ENCODE peak calls at places on chromosome 13, in six cellular contexts. N is HCT116, Q is GM12878, L is astrocyte, Y is endodermal cell, Z is IMR-90. H is an unnamed sample.

GRCh38 chr13:104534847-104535246 is 1468.6 kb upstream of the SLC10A2 start:
- DNase-seq in Y (peak), N (peak), Q (no peak), Z (no peak), L (no peak), H (no peak)

GRCh38 chr13:23570099-23570926 is at the start of gene TNFRSF19:
- DNase-seq in Q (no peak), L (peak), Y (peak), Z (peak), N (no peak), H (no peak)

GRCh38 chr13:32048816-32049215 is 17.2 kb downstream of the FRY start:
- DNase-seq in Y (no peak), N (no peak), L (no peak), Z (no peak), Q (no peak), H (no peak)

GRCh38 chr13:73658639-73659038 is 475.6 kb downstream of the KLF12 start:
- DNase-seq in Y (no peak), Q (no peak), N (no peak), L (no peak), Z (no peak), H (no peak)

GRCh38 chr13:95164830-95165229 is 136.4 kb downstream of the ABCC4 start:
- DNase-seq in N (no peak), Z (no peak), Y (no peak), L (no peak), Q (no peak), H (no peak)

GRCh38 chr13:30739646-30740642 is 4.6 kb downstream of the ALOX5AP start:
- DNase-seq in N (peak), L (peak), Q (peak), Y (peak), Z (peak), H (no peak)

GRCh38 chr13:105956891-105957290 is 578.6 kb downstream of the EFNB2 start:
- DNase-seq in L (no peak), Z (no peak), N (no peak), Y (no peak), Q (no peak), H (no peak)

GRCh38 chr13:45368571-45368970 is 27.6 kb upstream of the TPT1 start:
- DNase-seq in Z (peak), L (no peak), Q (no peak), N (no peak), Y (no peak), H (no peak)

GRCh38 chr13:102018716-102019115 is 383.1 kb downstream of the FGF14 start:
- DNase-seq in L (peak), Z (no peak), Q (no peak), Y (no peak), N (no peak), H (no peak)

GRCh38 chr13:112368883-112369282 is 7.3 kb upstream of the SPACA7 start:
- DNase-seq in Z (no peak), Q (no peak), N (no peak), L (no peak), Y (no peak), H (no peak)

GRCh38 chr13:108686027-108686426 is 56.6 kb downstream of the MYO16 start:
- DNase-seq in Y (no peak), N (no peak), Z (no peak), L (no peak), Q (no peak), H (no peak)

GRCh38 chr13:53068841-53069520 is 40.4 kb downstream of the OLFM4 start:
- DNase-seq in Z (no peak), N (no peak), Q (no peak), Y (peak), L (no peak), H (no peak)

GRCh38 chr13:19834704-19835103 is 28.7 kb downstream of the ZMYM5 start:
- DNase-seq in Y (peak), Z (no peak), Q (no peak), N (no peak), L (no peak), H (no peak)

GRCh38 chr13:28117689-28118377 is 17.5 kb upstream of the FLT3 start:
- DNase-seq in Z (no peak), N (no peak), Q (no peak), L (no peak), Y (peak), H (no peak)
- H3K9ac ChIP-seq in Z (no peak), N (no peak), Q (no peak), L (no peak), Y (no peak), H (no peak)

DNA sequence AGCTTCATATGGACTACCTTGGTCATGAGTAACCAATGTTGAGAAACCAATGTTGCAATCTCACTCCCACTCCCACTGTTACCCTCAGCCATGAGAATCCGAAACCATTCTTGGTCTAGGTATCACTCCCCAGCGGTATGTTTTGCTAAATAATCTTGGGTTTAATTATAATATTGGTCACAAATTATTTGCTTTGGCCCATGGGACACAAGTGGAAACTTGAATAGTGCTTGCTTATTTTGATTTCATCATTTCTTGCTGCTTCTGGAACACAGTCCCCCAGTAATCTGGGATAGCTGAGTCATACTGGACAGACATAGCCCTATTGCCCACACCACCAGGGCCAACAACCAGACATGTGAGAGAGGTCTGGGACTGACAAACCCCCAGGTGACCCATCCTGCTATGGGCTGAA is 171.6 kb upstream of the IPO5 start:
- DNase-seq in L (no peak), Z (no peak), N (no peak), Y (no peak), Q (no peak), H (no peak)
- H3K27ac ChIP-seq in L (no peak), Z (no peak), N (no peak), Y (no peak), Q (no peak), H (no peak)

GRCh38 chr13:110563463-110563774 is 1.9 kb upstream of the RAB20 start:
- DNase-seq in L (no peak), Q (no peak), Z (no peak), Y (peak), N (no peak), H (no peak)

GRCh38 chr13:110560606-110561334 is 752 bp downstream of the RAB20 start:
- DNase-seq in L (no peak), Z (no peak), Y (no peak), N (no peak), Q (no peak), H (no peak)

GRCh38 chr13:110559986-110560385 is 1.5 kb downstream of the RAB20 start:
- DNase-seq in L (no peak), Q (no peak), N (no peak), Y (no peak), Z (no peak), H (no peak)

GRCh38 chr13:110562696-110563462 is 1.4 kb upstream of the RAB20 start:
- DNase-seq in N (no peak), Z (no peak), Y (peak), Q (no peak), L (no peak), H (no peak)

DNA sequence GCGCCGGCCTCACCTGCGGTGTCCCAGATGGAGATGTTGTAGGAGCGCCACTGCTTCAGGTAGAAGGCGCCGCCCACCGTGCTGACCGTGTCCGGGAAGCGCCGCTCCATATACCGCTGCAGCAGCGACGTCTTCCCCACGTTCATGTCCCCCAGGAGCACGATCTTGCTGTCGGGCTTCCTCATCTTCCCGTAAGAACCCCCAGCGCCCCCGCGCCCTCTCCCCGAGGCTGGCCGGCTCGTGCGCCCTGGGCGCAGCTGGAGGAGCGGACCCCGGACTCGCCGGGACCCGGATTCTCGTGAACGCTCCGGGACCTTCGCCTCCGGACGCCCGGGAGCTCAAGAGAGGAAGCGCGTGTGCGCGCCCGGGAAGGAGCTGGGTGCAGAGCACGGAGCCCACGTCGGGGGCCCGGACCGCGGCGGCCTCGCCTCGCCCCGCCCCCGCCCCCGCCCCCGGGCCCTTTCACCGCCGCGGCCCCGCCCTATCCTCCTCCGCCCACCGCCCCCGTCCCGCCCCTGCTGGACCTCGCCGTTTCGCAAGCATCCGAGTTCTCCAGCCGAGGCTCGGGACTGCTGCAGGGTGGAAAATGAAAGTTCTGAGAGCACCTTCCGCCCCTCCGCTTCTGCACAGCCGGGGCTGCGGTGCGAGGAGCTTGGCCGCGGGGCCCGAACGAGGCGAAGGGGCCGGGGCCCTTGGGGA is at the start of gene RAB20:
- DNase-seq in Q (no peak), Z (peak), N (peak), Y (peak), L (peak), H (no peak)
- H3K9ac ChIP-seq in Q (peak), Z (peak), N (peak), Y (peak), L (peak), H (peak)

DNA sequence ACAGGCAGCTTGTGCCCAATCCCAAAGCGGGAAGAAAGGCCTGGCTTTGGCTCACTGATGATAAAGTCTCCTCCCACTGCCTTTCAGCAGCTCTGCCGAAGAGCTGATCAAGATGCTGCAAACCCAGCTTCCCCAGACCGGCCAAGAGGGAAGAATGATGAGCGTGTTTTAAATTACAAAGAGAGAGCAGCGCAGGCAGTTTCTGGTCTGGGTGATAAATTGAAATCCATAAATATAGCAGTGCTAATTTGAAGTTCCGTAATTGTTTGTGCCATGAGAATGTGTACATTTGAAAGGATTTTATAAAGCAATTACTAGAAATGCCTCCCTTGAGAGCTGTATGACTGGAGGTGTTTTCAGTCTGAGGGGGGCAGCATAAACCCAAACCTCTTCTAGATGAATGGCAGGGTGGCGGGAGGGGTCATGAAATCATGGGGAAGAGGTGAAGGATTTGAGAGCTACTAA is 171.8 kb downstream of the STK24 start:
- DNase-seq in L (peak), N (no peak), Z (no peak), Y (peak), Q (no peak), H (no peak)
- H3K27ac ChIP-seq in L (no peak), N (no peak), Z (no peak), Y (peak), Q (no peak), H (no peak)

GRCh38 chr13:100724568-100724967 is 50.0 kb upstream of the TMTC4 start:
- DNase-seq in Q (no peak), Z (no peak), L (no peak), N (no peak), Y (no peak), H (no peak)
- H3K9ac ChIP-seq in Q (no peak), Z (no peak), L (no peak), N (no peak), Y (no peak), H (no peak)

GRCh38 chr13:44160549-44161278 is 212.9 kb upstream of the SERP2 start:
- DNase-seq in Q (no peak), L (no peak), N (no peak), Z (peak), Y (no peak), H (no peak)
- H3K27ac ChIP-seq in Q (no peak), L (no peak), N (no peak), Z (no peak), Y (no peak), H (no peak)

DNA sequence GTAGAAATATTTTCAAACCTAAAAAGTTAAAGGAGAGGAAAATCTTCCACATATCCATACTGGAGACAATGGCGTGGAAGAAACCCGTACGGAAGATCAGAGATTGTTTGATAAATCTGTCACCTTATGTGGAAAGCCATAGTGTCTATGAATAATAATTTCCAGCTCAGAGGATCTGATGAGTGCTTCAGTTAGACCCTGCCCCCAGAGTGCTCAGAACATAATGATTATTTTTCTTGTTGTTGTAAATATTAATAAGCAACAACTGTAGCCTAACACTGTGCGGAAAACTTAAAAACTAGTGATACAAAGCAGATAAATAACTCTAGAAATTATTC is 125.8 kb downstream of the FOXO1 start:
- DNase-seq in Z (no peak), Q (no peak), Y (no peak), N (no peak), L (no peak), H (no peak)
- H3K9ac ChIP-seq in Z (no peak), Q (no peak), Y (no peak), N (no peak), L (peak), H (no peak)

DNA sequence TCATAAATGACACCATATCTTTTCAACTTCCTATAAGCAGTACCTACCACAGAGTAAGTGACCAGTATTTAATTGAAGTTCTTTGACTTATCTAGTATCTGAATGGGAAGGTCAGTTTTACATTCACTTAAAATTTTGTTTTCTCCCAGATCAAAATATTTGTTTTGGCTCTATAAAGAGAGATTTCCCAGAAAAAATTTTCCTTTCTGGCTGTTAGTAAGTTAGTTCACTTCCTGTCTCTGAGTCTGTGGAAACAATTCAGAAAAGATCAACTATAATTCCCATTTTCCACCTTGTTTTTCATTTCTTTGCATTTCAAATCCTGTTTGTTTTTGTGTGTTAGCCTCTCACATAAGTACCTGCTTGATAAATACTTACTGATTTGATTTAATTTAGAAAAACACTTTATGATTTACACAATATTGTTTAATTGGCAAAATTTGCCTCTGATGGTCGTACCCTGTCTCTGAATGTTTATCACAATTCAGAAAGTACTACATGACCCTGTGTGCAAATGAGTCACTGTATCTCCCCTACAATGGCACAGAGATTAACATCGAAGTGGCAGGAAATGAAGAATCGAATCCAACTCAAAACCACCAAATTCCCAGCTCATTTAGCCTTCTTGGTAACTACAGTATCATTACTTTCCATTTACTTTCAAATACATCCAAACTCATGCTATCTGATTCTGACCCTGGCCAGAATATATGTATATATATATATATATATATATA is 15.4 kb upstream of the MED4 start:
- DNase-seq in Y (no peak), N (no peak), Z (no peak), L (peak), Q (no peak), H (no peak)
- H3K27ac ChIP-seq in Y (no peak), N (no peak), Z (no peak), L (no peak), Q (no peak), H (no peak)

GRCh38 chr13:48042889-48043288 is 5.4 kb downstream of the NUDT15 start:
- DNase-seq in N (no peak), Q (no peak), L (no peak), Z (no peak), Y (no peak), H (no peak)

GRCh38 chr13:48040059-48040458 is 2.5 kb downstream of the NUDT15 start:
- DNase-seq in Z (no peak), L (no peak), Y (no peak), N (no peak), Q (no peak), H (no peak)

GRCh38 chr13:48038763-48039162 is 1.2 kb downstream of the NUDT15 start:
- DNase-seq in N (no peak), Z (no peak), Q (no peak), Y (peak), L (no peak), H (no peak)

GRCh38 chr13:48043789-48044503 is 6.4 kb downstream of the NUDT15 start:
- DNase-seq in Y (no peak), N (no peak), Q (no peak), Z (peak), L (peak), H (no peak)
- H3K9ac ChIP-seq in Y (no peak), N (no peak), Q (no peak), Z (no peak), L (no peak), H (no peak)

GRCh38 chr13:114257014-114257413 is 22.3 kb downstream of the CDC16 start:
- DNase-seq in N (no peak), L (no peak), Q (no peak), Z (no peak), Y (peak), H (no peak)

GRCh38 chr13:114259374-114259773 is 22.0 kb upstream of the UPF3A start:
- DNase-seq in Q (no peak), L (no peak), Z (no peak), Y (no peak), N (no peak), H (no peak)

GRCh38 chr13:114258589-114258988 is 22.8 kb upstream of the UPF3A start:
- DNase-seq in L (no peak), Z (no peak), N (no peak), Q (no peak), Y (no peak), H (no peak)

GRCh38 chr13:114259974-114260373 is 21.4 kb upstream of the UPF3A start:
- DNase-seq in N (no peak), Y (no peak), L (no peak), Q (peak), Z (no peak), H (no peak)

DNA sequence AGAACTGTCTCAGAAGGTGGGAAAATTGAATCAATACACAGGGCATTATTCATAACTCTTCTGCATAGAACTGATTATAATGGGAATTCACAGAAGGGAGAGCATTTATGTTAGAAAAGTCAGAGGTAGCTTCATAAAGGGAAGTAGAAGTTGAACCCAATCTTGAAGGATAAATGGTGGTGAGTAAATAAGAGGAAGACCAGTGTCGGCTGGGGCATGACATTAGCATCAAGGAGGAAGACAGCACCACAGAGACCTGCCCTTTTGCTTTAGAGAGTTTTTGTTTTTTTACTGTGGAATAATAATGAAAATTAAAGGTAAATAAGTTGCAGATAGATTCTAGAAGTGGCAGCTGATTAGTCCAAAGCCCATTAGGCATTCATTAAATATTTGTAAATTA is 21.9 kb downstream of the CDC16 start:
- DNase-seq in L (no peak), Q (no peak), N (no peak), Y (no peak), Z (no peak), H (no peak)
- H3K27ac ChIP-seq in L (no peak), Q (no peak), N (no peak), Y (no peak), Z (no peak), H (no peak)

H was measured in SK-N-MC.